ENCODE peak calls at places on chromosomes 4 and X, in eight cellular contexts. P is cardiac muscle cell, K is Peyer's patch, G is IMR-90, F is small intestine, J is GM23338, Z is A673, M is tibial nerve. Q is an unnamed sample.

GRCh38 chr4:138579146-138579545 is 337.0 kb upstream of the SLC7A11 start:
- DNase-seq in F (no peak), Z (no peak), K (no peak), P (no peak), M (no peak), J (no peak), G (no peak), Q (no peak)

GRCh38 chr4:141919648-141920047 is 283.3 kb downstream of the IL15 start:
- DNase-seq in G (no peak), P (no peak), K (no peak), J (no peak), F (no peak), M (no peak), Z (no peak), Q (no peak)

GRCh38 chrX:16479206-16479869 is 170.6 kb upstream of the S100G start:
- DNase-seq in K (no peak), F (peak; percentile 86), P (no peak), Z (no peak), M (no peak), J (no peak), G (peak; percentile 84), Q (no peak)

GRCh38 chrX:4315891-4316290 is 602.4 kb upstream of the PRKX start:
- DNase-seq in P (no peak), J (no peak), F (no peak), Z (no peak), K (no peak), G (no peak), M (no peak), Q (no peak)

GRCh38 chr4:134337584-134337983 is 136.0 kb upstream of the PABPC4L start:
- DNase-seq in J (no peak), F (no peak), G (no peak), K (no peak), M (no peak), Z (no peak), P (no peak), Q (no peak)

GRCh38 chr4:95289028-95289634 is 259.6 kb downstream of the UNC5C start:
- DNase-seq in M (no peak), J (no peak), F (no peak), G (peak; percentile 16), Z (peak; percentile 42), K (no peak), P (no peak), Q (no peak)

GRCh38 chr4:82523179-82523578 is 38.6 kb downstream of the TMEM150C start:
- DNase-seq in M (no peak), F (no peak), K (no peak), Z (no peak), J (peak; percentile 48), P (no peak), G (no peak), Q (no peak)

GRCh38 chr4:10101559-10102192 is 14.9 kb downstream of the WDR1 start:
- DNase-seq in Z (no peak), P (no peak), G (no peak), K (no peak), F (no peak), J (no peak), M (no peak), Q (no peak)

GRCh38 chrX:153305941-153306464 is 15.6 kb downstream of the PNMA6F start:
- DNase-seq in P (no peak), K (no peak), F (no peak), M (no peak), Z (no peak), G (no peak), J (no peak), Q (no peak)

GRCh38 chrX:24245201-24245600 is 68.7 kb downstream of the SUPT20HL2 start:
- DNase-seq in K (no peak), G (peak; percentile 70), F (no peak), M (no peak), J (no peak), P (no peak), Z (peak; percentile 89), Q (no peak)

GRCh38 chr4:159281781-159282180 is 178.9 kb downstream of the RAPGEF2 start:
- DNase-seq in K (no peak), Z (no peak), P (no peak), J (no peak), M (no peak), F (no peak), G (peak; percentile 46), Q (no peak)

GRCh38 chr4:140579278-140579677 is 10.5 kb upstream of the UCP1 start:
- DNase-seq in P (no peak), F (no peak), Z (no peak), G (no peak), M (no peak), J (peak; percentile 42), K (no peak), Q (no peak)

GRCh38 chr4:174628206-174628605 is 105.9 kb upstream of the HPGD start:
- DNase-seq in M (no peak), F (no peak), P (no peak), K (no peak), G (no peak), J (no peak), Z (no peak), Q (no peak)

GRCh38 chr4:106583567-106583966 is 215.0 kb upstream of the GIMD1 start:
- DNase-seq in P (no peak), J (peak; percentile 5), G (peak; percentile 94), K (no peak), Z (peak; percentile 92), M (no peak), F (no peak), Q (no peak)

GRCh38 chrX:86210772-86211171 is 62.5 kb downstream of the DACH2 start:
- DNase-seq in Z (no peak), K (no peak), G (no peak), J (no peak), M (no peak), F (no peak), P (no peak), Q (no peak)

GRCh38 chrX:119488749-119489148 is 20.5 kb downstream of the SLC25A5 start:
- DNase-seq in M (peak; percentile 26), G (peak; percentile 51), K (peak; percentile 83), Z (peak; percentile 58), J (peak; percentile 63), F (peak; percentile 69), P (peak; percentile 50), Q (peak; percentile 14)

GRCh38 chr4:184959786-184960185 is 58.5 kb upstream of the HELT start:
- DNase-seq in P (no peak), Z (no peak), F (no peak), K (no peak), M (no peak), J (no peak), G (no peak), Q (no peak)

GRCh38 chrX:101407167-101407747 is 468 bp downstream of the GLA start:
- DNase-seq in P (no peak), F (no peak), J (no peak), M (no peak), K (no peak), G (no peak), Z (no peak), Q (no peak)

GRCh38 chrX:56729152-56729557 is at the start of gene NBDY:
- DNase-seq in M (no peak), F (peak; percentile 46), K (peak; percentile 70), J (peak; percentile 46), G (peak; percentile 37), Z (peak; percentile 64), P (peak; percentile 58), Q (peak; percentile 44)

DNA sequence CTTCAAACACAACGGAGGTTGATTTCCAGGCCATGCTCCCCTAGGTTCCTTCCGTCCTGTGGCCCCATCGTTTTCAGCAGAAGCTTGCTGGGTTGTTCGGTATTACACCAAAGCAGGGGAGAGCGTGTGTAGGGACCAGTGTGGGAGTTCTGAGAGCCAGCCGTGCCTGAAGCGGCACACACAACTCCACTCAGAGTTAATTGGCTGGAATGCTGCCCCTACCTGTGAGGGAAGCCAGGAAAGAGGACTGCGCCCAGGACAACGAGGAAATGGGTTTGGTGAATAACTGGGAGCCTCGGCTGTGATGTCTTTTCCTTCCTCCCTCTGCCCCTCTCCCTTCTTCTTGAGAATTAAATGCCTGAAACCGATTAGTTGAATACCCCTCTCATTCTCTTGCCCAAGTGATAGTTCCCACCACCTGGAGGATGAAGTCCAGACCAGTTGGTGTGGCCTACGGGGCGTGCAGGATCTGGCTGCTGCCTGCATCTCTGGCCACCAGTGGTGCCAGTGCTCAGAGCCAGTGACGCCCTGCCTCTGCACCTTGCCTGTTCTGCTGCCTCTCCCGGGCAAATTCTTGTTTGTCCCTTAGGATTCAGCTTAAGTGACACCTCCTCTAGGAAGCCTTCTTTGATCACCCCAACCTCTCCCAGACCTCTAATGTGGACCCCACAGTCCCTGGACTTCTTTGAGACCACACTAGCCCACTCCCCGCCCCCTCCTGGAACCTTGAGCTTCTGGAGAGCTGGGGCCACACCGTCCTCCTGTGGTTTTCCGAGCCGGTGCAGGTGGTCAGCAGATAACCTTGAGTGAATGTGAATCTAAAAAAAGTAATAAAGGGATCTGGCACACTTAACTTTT is 33.6 kb downstream of the TBC1D14 start:
- DNase-seq in G (no peak), M (no peak), J (peak; percentile 60), K (no peak), P (no peak), Z (no peak), F (peak; percentile 62), Q (no peak)
- H3K4me1 ChIP-seq in G (peaks cover 27% of the 10 kb centered on the region), M (peaks cover 75% of the 10 kb centered on the region), J (peaks cover 40% of the 10 kb centered on the region), K (peaks cover 64% of the 10 kb centered on the region), P (peaks cover 16% of the 10 kb centered on the region), Z (peaks cover 11% of the 10 kb centered on the region), F (peaks cover 21% of the 10 kb centered on the region), Q (peaks cover 50% of the 10 kb centered on the region)

GRCh38 chr4:128306992-128307581 is 19.5 kb upstream of the PGRMC2 start:
- DNase-seq in P (no peak), K (no peak), J (no peak), F (peak; percentile 84), G (no peak), M (no peak), Z (no peak), Q (no peak)
- H3K27ac ChIP-seq in P (no peak overlapping the region), K (no peak overlapping the region), J (no peak overlapping the region), F (no peak overlapping the region), G (no peak overlapping the region), M (no peak overlapping the region), Z (no peak overlapping the region), Q (no peak overlapping the region)

DNA sequence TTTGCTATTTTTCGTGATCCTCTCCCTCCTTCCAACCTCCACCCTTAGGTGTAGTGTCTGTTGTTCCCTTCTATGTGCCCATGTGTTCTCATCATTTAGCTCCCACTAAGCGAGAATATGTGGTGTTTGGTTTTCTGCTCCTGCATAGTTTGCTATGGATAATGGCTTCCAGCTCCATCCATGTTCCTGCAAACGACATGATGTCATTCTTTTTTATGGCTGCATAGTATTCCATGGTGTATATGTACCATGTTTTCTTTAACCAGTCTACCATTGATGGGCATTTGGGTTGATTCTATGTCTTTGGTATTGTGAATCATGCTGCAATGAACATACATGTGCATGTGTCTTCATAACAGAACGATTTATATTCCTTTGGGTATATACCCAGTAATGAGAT is 102.7 kb downstream of the SEL1L3 start:
- DNase-seq in G (no peak), M (no peak), P (no peak), F (no peak), K (no peak), Z (no peak), J (no peak), Q (no peak)
- H3K36me3 ChIP-seq in G (peaks cover 2% of the 10 kb centered on the region), M (no peaks in the 10 kb centered on the region), P (no peaks in the 10 kb centered on the region), F (peaks cover 8% of the 10 kb centered on the region), K (peaks cover 71% of the 10 kb centered on the region), Z (peaks cover 30% of the 10 kb centered on the region), J (peaks cover 22% of the 10 kb centered on the region), Q (peaks cover 29% of the 10 kb centered on the region)

DNA sequence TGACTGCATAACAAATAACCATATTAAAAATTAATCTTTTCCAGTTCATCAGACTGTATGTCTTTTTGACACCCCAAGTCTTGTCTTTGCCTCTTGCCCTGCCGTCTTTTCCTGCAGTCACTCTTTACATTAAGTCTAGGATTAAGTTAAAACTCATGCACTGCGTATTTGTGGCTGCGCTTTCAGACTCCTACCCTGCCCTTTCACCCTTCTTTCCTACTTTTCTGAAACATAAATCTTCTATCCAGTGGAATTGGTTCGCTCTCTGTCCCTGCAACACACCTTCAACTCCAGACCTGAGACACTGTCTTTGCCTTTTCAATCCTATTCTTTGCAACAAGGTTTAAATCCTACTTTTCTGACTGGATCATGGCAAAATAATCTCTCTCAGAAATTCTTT is 19.9 kb downstream of the SPRY1 start:
- DNase-seq in M (no peak), Z (no peak), P (no peak), J (no peak), F (no peak), K (no peak), G (no peak), Q (no peak)
- H3K4me1 ChIP-seq in M (peaks cover 20% of the 10 kb centered on the region), Z (peaks cover 27% of the 10 kb centered on the region), P (peaks cover 23% of the 10 kb centered on the region), J (peaks cover 42% of the 10 kb centered on the region), F (peaks cover 8% of the 10 kb centered on the region), K (peaks cover 11% of the 10 kb centered on the region), G (peaks cover 13% of the 10 kb centered on the region), Q (no peaks in the 10 kb centered on the region)